ENCODE peak calls at places on chromosomes 5 and 9, in six cellular contexts. E, X, K, V, U and T are unnamed samples.

GRCh38 chr5:163631846-163632245 is 126.4 kb downstream of the MAT2B start:
- DNase-seq in U (no peak), V (no peak), K (no peak), E (no peak), X (no peak), T (no peak)

GRCh38 chr5:144333336-144333920 is 162.8 kb downstream of the KCTD16 start:
- DNase-seq in K (peak; percentile 7), E (no peak), V (peak; percentile 90), U (no peak), X (no peak), T (peak; percentile 5)

GRCh38 chr9:77440057-77440456 is 208.1 kb downstream of the GNA14 start:
- DNase-seq in V (no peak), X (no peak), K (peak; percentile 70), U (no peak), E (no peak), T (no peak)

GRCh38 chr9:96299823-96300222 is 2.2 kb downstream of the HSD17B3 start:
- DNase-seq in V (peak; percentile 98), K (no peak), X (no peak), U (no peak), E (no peak), T (no peak)

GRCh38 chr5:42855811-42856210 is 44.1 kb upstream of the SELENOP start:
- DNase-seq in V (no peak), E (no peak), K (no peak), U (no peak), X (no peak), T (no peak)

GRCh38 chr5:67192719-67193464 is 3.7 kb downstream of the CD180 start:
- DNase-seq in E (no peak), X (no peak), U (no peak), V (no peak), K (no peak), T (no peak)

GRCh38 chr5:567664-568060 is 43.4 kb upstream of the SLC9A3 start:
- DNase-seq in X (no peak), V (no peak), U (no peak), K (no peak), E (no peak), T (no peak)

GRCh38 chr9:137064027-137064879 is 6.1 kb downstream of the SAPCD2 start:
- DNase-seq in U (peak; percentile 76), E (no peak), X (peak; percentile 77), V (no peak), K (peak; percentile 85), T (peak; percentile 65)

GRCh38 chr9:127263664-127264063 is 910 bp upstream of the GARNL3 start:
- DNase-seq in V (no peak), K (no peak), E (no peak), U (no peak), X (no peak), T (no peak)

GRCh38 chr5:172891716-172892421 is 57.8 kb downstream of the ERGIC1 start:
- DNase-seq in K (no peak), X (no peak), V (no peak), E (no peak), U (no peak), T (no peak)

GRCh38 chr9:69086312-69086711 is 50.8 kb downstream of the FXN start:
- DNase-seq in X (no peak), E (no peak), U (no peak), V (no peak), K (no peak), T (no peak)

GRCh38 chr9:95005276-95006141 is 279.0 kb downstream of the AOPEP start:
- DNase-seq in X (no peak), K (peak; percentile 17), U (peak; percentile 34), V (no peak), E (no peak), T (no peak)

GRCh38 chr9:114448706-114449105 is 56.6 kb downstream of the WHRN start:
- DNase-seq in V (no peak), X (no peak), E (no peak), U (no peak), K (peak; percentile 27), T (no peak)

GRCh38 chr5:121503111-121503840 is 348.4 kb upstream of the FTMT start:
- DNase-seq in E (no peak), X (peak; percentile 46), K (no peak), U (no peak), V (peak; percentile 4), T (no peak)

GRCh38 chr5:144191998-144192397 is 21.3 kb downstream of the KCTD16 start:
- DNase-seq in V (peak; percentile 85), X (no peak), E (peak; percentile 4), U (peak; percentile 63), K (peak; percentile 48), T (peak; percentile 48)

GRCh38 chr5:71862661-71863060 is 143.6 kb downstream of the CARTPT start:
- DNase-seq in X (no peak), K (no peak), E (no peak), U (no peak), V (no peak), T (no peak)

GRCh38 chr5:138354387-138354786 is 1.9 kb downstream of the KDM3B start:
- DNase-seq in U (no peak), K (no peak), E (no peak), V (no peak), X (no peak), T (no peak)

GRCh38 chr5:32109236-32109635 is 64.9 kb downstream of the GOLPH3 start:
- DNase-seq in U (no peak), K (peak; percentile 74), X (no peak), V (no peak), E (no peak), T (no peak)

GRCh38 chr5:44389410-44389879 is at the start of gene FGF10:
- DNase-seq in V (no peak), K (peak; percentile 32), E (no peak), U (no peak), X (peak; percentile 51), T (no peak)

GRCh38 chr9:89740722-89741121 is 135.9 kb downstream of the GADD45G start:
- DNase-seq in U (peak; percentile 56), K (no peak), E (peak; percentile 34), V (no peak), X (no peak), T (peak; percentile 39)

GRCh38 chr5:77012601-77013000 is 17.6 kb upstream of the AGGF1 start:
- DNase-seq in U (no peak), E (no peak), K (no peak), X (no peak), V (peak; percentile 76), T (no peak)

GRCh38 chr5:127960126-127960744 is 123.3 kb upstream of the SLC12A2 start:
- DNase-seq in K (no peak), V (no peak), X (no peak), E (no peak), U (no peak), T (no peak)

GRCh38 chr9:81915801-81916505 is 12.3 kb upstream of the SPATA31D4 start:
- DNase-seq in X (no peak), E (no peak), K (no peak), V (no peak), U (no peak), T (no peak)

GRCh38 chr5:132294728-132295504 is 722 bp downstream of the SLC22A4 start:
- DNase-seq in V (peak; percentile 84), E (peak; percentile 61), K (peak; percentile 89), X (peak; percentile 25), U (no peak), T (peak; percentile 21)

GRCh38 chr9:28938981-28939380 is 1365.7 kb upstream of the C9orf72 start:
- DNase-seq in E (no peak), X (no peak), U (no peak), K (no peak), V (no peak), T (no peak)

GRCh38 chr9:135061441-135061840 is 26.0 kb upstream of the OLFM1 start:
- DNase-seq in V (no peak), X (no peak), K (no peak), U (no peak), E (no peak), T (no peak)

GRCh38 chr5:169050146-169050571 is 250.8 kb downstream of the SLIT3 start:
- DNase-seq in U (no peak), V (peak; percentile 46), K (peak; percentile 52), E (no peak), X (no peak), T (no peak)

GRCh38 chr5:159034083-159034824 is 65.5 kb downstream of the EBF1 start:
- DNase-seq in U (no peak), V (no peak), K (no peak), E (no peak), X (no peak), T (peak; percentile 54)